ENCODE peak calls at places on chromosomes 2 and 18, in four cellular contexts. S is H9, A is IMR-90, B is H1. D is an unnamed sample.
A peak's percentile ranks its signal among the peaks of the same experiment; 100 is the strongest.

GRCh38 chr2:54809814-54810213 is 86.4 kb downstream of the EML6 start:
- DNase-seq in A (peak; percentile 58), B (no peak), S (no peak), D (peak; percentile 6)

GRCh38 chr2:604385-604784 is 72.8 kb downstream of the TMEM18 start:
- DNase-seq in B (peak; percentile 35), A (no peak), S (peak; percentile 19), D (peak; percentile 18)

GRCh38 chr2:974454-974853 is 23.8 kb downstream of the SNTG2 start:
- DNase-seq in B (no peak), A (no peak), S (no peak), D (no peak)

GRCh38 chr2:1771626-1772280 is 27.4 kb upstream of the PXDN start:
- DNase-seq in A (no peak), S (no peak), B (no peak), D (no peak)

GRCh38 chr2:32977228-32977758 is 30.5 kb downstream of the LTBP1 start:
- DNase-seq in A (no peak), S (no peak), B (no peak), D (no peak)

GRCh38 chr2:44169155-44169898 is 652 bp downstream of the PPM1B start:
- DNase-seq in A (peak; percentile 37), B (peak; percentile 66), S (no peak), D (peak; percentile 70)

GRCh38 chr2:7007846-7008741 is 90.9 kb downstream of the RNF144A start:
- DNase-seq in S (no peak), B (no peak), A (no peak), D (peak; percentile 41)

GRCh38 chr2:219643084-219643473 is 15.6 kb downstream of the SLC4A3 start:
- DNase-seq in S (peak; percentile 24), B (no peak), A (no peak), D (no peak)

GRCh38 chr18:46939337-46939963 is 22.0 kb downstream of the KATNAL2 start:
- DNase-seq in A (peak; percentile 66), B (no peak), S (no peak), D (peak; percentile 53)

GRCh38 chr18:79385749-79386341 is 9.9 kb upstream of the NFATC1 start:
- DNase-seq in B (no peak), A (no peak), S (peak; percentile 25), D (no peak)

DNA sequence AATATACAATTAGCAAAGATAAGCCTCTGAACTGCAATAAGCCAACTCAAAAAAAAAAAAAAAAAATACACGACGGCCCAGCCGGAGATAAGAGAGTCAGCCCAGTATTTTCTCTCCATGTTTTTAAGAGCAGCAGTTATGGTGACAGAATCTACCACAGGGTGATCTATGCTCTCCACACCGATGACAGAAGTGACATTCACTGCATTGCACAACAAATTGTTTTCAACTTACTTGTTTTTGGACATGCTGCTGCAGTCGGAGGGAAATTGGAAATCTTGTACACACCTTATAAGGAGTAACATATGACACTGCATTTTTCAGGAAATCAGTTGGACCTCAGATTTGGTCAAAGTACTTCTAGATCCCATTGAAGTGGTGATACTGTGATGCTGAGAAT is 23.3 kb upstream of the APOB start:
- DNase-seq in A (no peak), S (no peak), B (no peak), D (no peak)
- H3K56ac ChIP-seq in A (no peak overlapping the region), S (no peak overlapping the region), B (no peak overlapping the region), D (no peak overlapping the region)

GRCh38 chr2:133120310-133120709 is 448.0 kb downstream of the NCKAP5 start:
- DNase-seq in A (no peak), B (no peak), S (no peak), D (no peak)

GRCh38 chr2:133124446-133124845 is 443.8 kb downstream of the NCKAP5 start:
- DNase-seq in S (no peak), A (no peak), B (no peak), D (no peak)

GRCh38 chr2:133123912-133124311 is 444.4 kb downstream of the NCKAP5 start:
- DNase-seq in S (no peak), A (no peak), B (no peak), D (no peak)

GRCh38 chr2:133123393-133123792 is 444.9 kb downstream of the NCKAP5 start:
- DNase-seq in B (no peak), A (no peak), S (no peak), D (no peak)

GRCh38 chr2:133122529-133122928 is 445.7 kb downstream of the NCKAP5 start:
- DNase-seq in B (no peak), A (no peak), S (no peak), D (no peak)
- H3K56ac ChIP-seq in B (no peak overlapping the region), A (no peak overlapping the region), S (no peak overlapping the region), D (no peak overlapping the region)

GRCh38 chr2:24878341-24878740 is 41.7 kb downstream of the ADCY3 start:
- DNase-seq in A (no peak), B (no peak), S (no peak), D (no peak)

GRCh38 chr2:24875272-24875671 is 44.8 kb downstream of the ADCY3 start:
- DNase-seq in B (no peak), S (no peak), A (no peak), D (no peak)

GRCh38 chr2:24877646-24878045 is 42.4 kb downstream of the ADCY3 start:
- DNase-seq in B (no peak), A (no peak), S (no peak), D (no peak)

GRCh38 chr2:24875901-24876300 is 44.1 kb downstream of the ADCY3 start:
- DNase-seq in A (no peak), S (no peak), B (no peak), D (no peak)

DNA sequence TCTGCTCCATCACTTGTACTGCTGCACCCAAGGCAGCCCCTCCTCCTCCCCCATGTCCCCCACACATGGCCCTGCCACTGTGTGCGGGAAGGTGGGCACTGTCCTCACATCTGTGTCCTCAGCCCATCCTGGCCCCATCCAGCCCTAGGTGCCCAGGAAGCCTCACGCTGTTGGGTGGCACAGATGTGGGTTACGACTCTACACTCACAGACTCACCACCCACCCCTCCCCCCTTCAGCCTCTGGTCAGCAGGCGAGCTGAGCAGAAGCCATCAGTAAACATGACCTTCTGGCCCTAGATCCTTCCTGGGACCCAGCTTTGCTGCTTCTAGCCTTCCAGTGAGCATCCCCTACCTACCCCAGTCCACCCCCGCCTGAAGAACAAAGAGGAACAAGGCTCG is 43.0 kb downstream of the ADCY3 start:
- DNase-seq in B (no peak), A (no peak), S (no peak), D (no peak)
- H3K56ac ChIP-seq in B (no peak overlapping the region), A (no peak overlapping the region), S (no peak overlapping the region), D (no peak overlapping the region)

GRCh38 chr2:151264157-151264835 is 2.6 kb upstream of the RBM43 start:
- DNase-seq in B (no peak), A (no peak), S (no peak), D (no peak)
- H3K56ac ChIP-seq in B (no peak overlapping the region), A (no peak overlapping the region), S (no peak overlapping the region), D (no peak overlapping the region)

DNA sequence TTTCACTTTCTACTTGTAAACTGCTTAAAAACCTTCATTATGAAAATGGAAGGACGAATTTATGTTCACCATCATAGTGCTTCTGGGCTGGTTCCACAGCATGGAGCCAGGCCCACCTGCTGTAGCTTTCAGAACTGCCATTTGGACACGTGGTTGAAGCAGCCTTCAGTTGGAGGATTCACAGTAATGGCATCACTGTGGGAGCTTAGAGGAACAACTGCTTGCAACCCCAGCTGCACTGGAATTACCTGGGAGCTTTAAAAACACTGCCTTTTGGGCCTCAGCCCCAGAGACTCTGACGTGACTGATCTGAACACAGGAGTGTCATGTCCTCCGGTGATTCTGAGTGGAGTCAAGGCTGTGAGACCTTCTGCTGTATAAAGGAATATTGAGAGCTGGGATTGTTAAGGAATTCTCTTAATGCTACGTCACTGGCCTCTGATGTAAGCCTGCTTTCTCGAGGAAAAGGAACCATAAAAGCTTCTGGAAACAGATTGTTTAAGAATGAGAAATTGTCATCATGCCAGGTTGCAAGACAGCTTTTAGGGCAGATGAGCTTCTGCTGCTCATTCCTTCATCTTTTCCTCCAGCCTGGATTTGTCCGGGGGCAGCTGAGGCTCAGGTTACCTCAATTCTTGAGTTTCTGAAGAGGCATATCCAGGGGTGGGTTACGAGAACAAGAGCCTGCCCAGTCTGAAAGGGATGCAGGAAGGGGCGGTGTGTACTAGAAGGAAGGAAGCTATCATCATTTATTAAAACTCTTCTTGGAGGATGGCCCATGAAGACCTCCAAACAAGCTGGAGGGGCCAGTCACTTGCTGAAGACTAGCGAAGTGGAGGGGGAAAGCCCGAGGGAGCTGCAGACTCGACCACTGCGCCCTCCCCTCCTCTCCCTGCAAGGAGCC is 1.3 kb upstream of the IL1R1 start:
- DNase-seq in B (peak; percentile 50), A (peak; percentile 98), S (no peak), D (no peak)
- H3K56ac ChIP-seq in B (no peak overlapping the region), A (peak overlapping the region; percentile 52), S (no peak overlapping the region), D (no peak overlapping the region)

D was measured in mesendoderm.